ENCODE peak calls at places on chromosomes 12 and 14, in nine cellular contexts. B is iPS-NIHi11; E is naive thymus-derived CD4-positive, alpha-beta T cell; U is ureter; Y is glutamatergic neuron; C is anterior cingulate cortex; Q is tibial artery; V is fibroblast of the aortic adventitia; H is mesendoderm. I is an unnamed sample.

GRCh38 chr12:25904442-25904841 is 54.0 kb upstream of the RASSF8 start:
- DNase-seq in B (no peak), E (no peak), U (no peak), Y (no peak), C (no peak), Q (no peak), V (peak; percentile 28), H (no peak), I (no peak)

GRCh38 chr12:78181544-78182162 is 351.0 kb downstream of the NAV3 start:
- DNase-seq in B (no peak), E (no peak), U (no peak), Y (peak; percentile 42), C (no peak), Q (no peak), V (peak; percentile 58), H (peak; percentile 21), I (no peak)

GRCh38 chr14:85572021-85572420 is 42.1 kb downstream of the FLRT2 start:
- DNase-seq in B (no peak), E (no peak), U (no peak), Y (no peak), C (no peak), Q (no peak), V (no peak), H (peak; percentile 73), I (no peak)

GRCh38 chr14:95228240-95228639 is 70.9 kb upstream of the DICER1 start:
- DNase-seq in B (no peak), E (no peak), U (no peak), Y (no peak), C (no peak), Q (no peak), V (no peak), H (no peak), I (no peak)

GRCh38 chr12:48977290-48978281 is 536 bp upstream of the WNT1 start:
- DNase-seq in B (peak; percentile 84), E (peak; percentile 77), U (no peak), Y (peak; percentile 73), C (no peak), Q (no peak), V (no peak), H (no peak), I (peak; percentile 36)

GRCh38 chr14:106185837-106186233 is 659.5 kb downstream of the TMEM121 start:
- DNase-seq in B (no peak), E (peak; percentile 66), U (no peak), Y (no peak), C (no peak), Q (no peak), V (no peak), H (no peak), I (no peak)

GRCh38 chr14:42192659-42193425 is 586.2 kb downstream of the LRFN5 start:
- DNase-seq in B (no peak), E (no peak), U (no peak), Y (no peak), C (no peak), Q (no peak), V (peak; percentile 96), H (peak; percentile 12), I (no peak)

GRCh38 chr12:40752011-40752410 is 59.8 kb downstream of the CNTN1 start:
- DNase-seq in B (no peak), E (no peak), U (no peak), Y (no peak), C (no peak), Q (no peak), V (no peak), H (no peak), I (peak; percentile 31)

GRCh38 chr14:22489957-22490950 is 98.8 kb downstream of the DAD1 start:
- DNase-seq in B (no peak), E (peak; percentile 33), U (no peak), Y (no peak), C (no peak), Q (no peak), V (no peak), H (no peak), I (no peak)

GRCh38 chr14:100865682-100866591 is 37.6 kb downstream of the RTL1 start:
- DNase-seq in B (no peak), E (no peak), U (no peak), Y (peak; percentile 9), C (no peak), Q (no peak), V (no peak), H (no peak), I (no peak)